ENCODE peak calls at places on chromosomes 11 and 22, in seven cellular contexts. U, Y, D, F, T, N and Q are unnamed samples.
A peak's percentile ranks its signal among the peaks of the same experiment; 100 is the strongest.

GRCh38 chr11:74989269-74989655 is 529 bp downstream of the NEU3 start:
- DNase-seq in T (no peak), U (no peak), Y (peak; percentile 29), F (no peak), D (no peak), N (no peak), Q (no peak)

GRCh38 chr11:125215951-125216350 is 51.4 kb downstream of the PKNOX2 start:
- DNase-seq in U (no peak), Y (no peak), N (no peak), F (no peak), D (peak; percentile 48), T (no peak), Q (no peak)

GRCh38 chr11:111524056-111524455 is 9.5 kb downstream of the HOATZ start:
- DNase-seq in N (no peak), U (no peak), T (no peak), Y (no peak), D (no peak), F (no peak), Q (no peak)

GRCh38 chr22:17867160-17867785 is 93.0 kb upstream of the BID start:
- DNase-seq in T (no peak), N (peak; percentile 60), U (no peak), Y (no peak), F (peak; percentile 22), D (no peak), Q (no peak)

GRCh38 chr11:45169310-45170072 is 23.1 kb downstream of the PRDM11 start:
- DNase-seq in N (no peak), D (no peak), T (no peak), F (no peak), Y (no peak), U (no peak), Q (no peak)

GRCh38 chr11:60887531-60887930 is 18.9 kb downstream of the PRPF19 start:
- DNase-seq in U (no peak), T (peak; percentile 32), D (peak; percentile 63), F (no peak), Y (peak; percentile 69), N (peak; percentile 58), Q (peak; percentile 17)

GRCh38 chr11:120925944-120926343 is 98.0 kb upstream of the TBCEL start:
- DNase-seq in T (no peak), Y (no peak), D (no peak), F (no peak), U (no peak), N (no peak), Q (no peak)

GRCh38 chr11:64691543-64691942 is 31.5 kb downstream of the NRXN2 start:
- DNase-seq in D (no peak), T (no peak), U (no peak), Y (no peak), N (no peak), F (no peak), Q (no peak)

GRCh38 chr11:1300121-1300520 is 9.3 kb downstream of the TOLLIP start:
- DNase-seq in F (no peak), D (no peak), Y (no peak), N (no peak), U (no peak), T (no peak), Q (no peak)

GRCh38 chr11:129852125-129852740 is 36.6 kb downstream of the TMEM45B start:
- DNase-seq in D (no peak), T (no peak), U (no peak), F (no peak), Y (no peak), N (no peak), Q (no peak)

GRCh38 chr22:50697667-50698506 is 25.3 kb downstream of the SHANK3 start:
- DNase-seq in N (no peak), U (no peak), F (no peak), Y (no peak), D (no peak), T (no peak), Q (no peak)

GRCh38 chr11:96337541-96338530 is 5.2 kb downstream of the MAML2 start:
- DNase-seq in N (peak; percentile 56), U (no peak), Y (peak; percentile 61), F (peak; percentile 14), T (no peak), D (peak; percentile 18), Q (no peak)

GRCh38 chr11:130849215-130849568 is 67.1 kb downstream of the SNX19 start:
- DNase-seq in U (no peak), T (no peak), D (peak; percentile 68), F (peak; percentile 21), Y (peak; percentile 88), N (no peak), Q (no peak)

GRCh38 chr11:60840711-60841430 is 1.0 kb upstream of the CCDC86 start:
- DNase-seq in Y (peak; percentile 94), D (peak; percentile 94), N (peak; percentile 51), F (no peak), T (peak; percentile 19), U (no peak), Q (no peak)

GRCh38 chr11:271316-271715 is 6.9 kb upstream of the NLRP6 start:
- DNase-seq in T (no peak), N (no peak), D (no peak), F (no peak), Y (no peak), U (peak; percentile 64), Q (no peak)

GRCh38 chr11:8610532-8611116 is 16.6 kb upstream of the STK33 start:
- DNase-seq in F (peak; percentile 80), Y (peak; percentile 40), N (no peak), T (no peak), D (no peak), U (peak; percentile 12), Q (no peak)

GRCh38 chr22:43014062-43014875 is 680 bp downstream of the PACSIN2 start:
- DNase-seq in U (no peak), T (no peak), D (peak; percentile 61), F (peak; percentile 34), N (no peak), Y (peak; percentile 35), Q (no peak)

GRCh38 chr11:91231226-91231625 is 993.4 kb upstream of the FAT3 start:
- DNase-seq in N (no peak), U (no peak), D (peak; percentile 45), Y (peak; percentile 5), T (no peak), F (no peak), Q (no peak)

GRCh38 chr11:765025-765801 is 12.1 kb downstream of the GATD1 start:
- DNase-seq in U (no peak), N (peak; percentile 52), Y (peak; percentile 59), D (peak; percentile 51), F (no peak), T (peak; percentile 64), Q (no peak)

GRCh38 chr22:19509923-19510322 is 14.3 kb downstream of the CLDN5 start:
- DNase-seq in U (no peak), F (no peak), D (peak; percentile 51), Y (no peak), N (no peak), T (no peak), Q (no peak)

GRCh38 chr11:17208257-17208999 is 642 bp upstream of the PIK3C2A start:
- DNase-seq in D (peak; percentile 57), T (peak; percentile 55), U (no peak), N (peak; percentile 56), F (peak; percentile 82), Y (peak; percentile 72), Q (peak; percentile 58)

GRCh38 chr11:126048198-126048597 is 14.5 kb downstream of the CDON start:
- DNase-seq in T (no peak), N (no peak), F (no peak), Y (no peak), D (no peak), U (no peak), Q (no peak)

GRCh38 chr11:2927851-2928604 is 1.2 kb downstream of the PHLDA2 start:
- DNase-seq in F (no peak), D (no peak), N (no peak), Y (peak; percentile 33), T (peak; percentile 32), U (no peak), Q (no peak)

GRCh38 chr11:1669546-1670218 is 27.3 kb upstream of the KRTAP5-6 start:
- DNase-seq in U (no peak), T (no peak), Y (no peak), N (no peak), D (no peak), F (peak; percentile 33), Q (no peak)

GRCh38 chr11:23957309-23957708 is 539.5 kb upstream of the LUZP2 start:
- DNase-seq in F (no peak), N (no peak), Y (no peak), T (no peak), D (no peak), U (no peak), Q (no peak)

GRCh38 chr22:32823024-32823730 is 21.7 kb downstream of the TIMP3 start:
- DNase-seq in Y (peak; percentile 64), D (no peak), F (no peak), N (no peak), U (no peak), T (no peak), Q (no peak)

GRCh38 chr11:83938148-83938547 is 652.0 kb upstream of the CCDC90B start:
- DNase-seq in N (no peak), F (no peak), T (no peak), Y (no peak), D (no peak), U (no peak), Q (no peak)

GRCh38 chr11:93704237-93704636 is 37.1 kb downstream of the TAF1D start:
- DNase-seq in T (no peak), U (no peak), F (no peak), D (no peak), Y (no peak), N (no peak), Q (no peak)

GRCh38 chr11:78698612-78699011 is 123.9 kb upstream of the NARS2 start:
- DNase-seq in T (no peak), N (no peak), U (no peak), Y (peak; percentile 19), D (peak; percentile 2), F (no peak), Q (no peak)

GRCh38 chr22:36486619-36487384 is 5.4 kb upstream of the TXN2 start:
- DNase-seq in T (no peak), U (no peak), Y (peak; percentile 60), D (peak; percentile 59), F (no peak), N (no peak), Q (no peak)

GRCh38 chr11:34585870-34586654 is 34.8 kb upstream of the EHF start:
- DNase-seq in Y (peak; percentile 81), N (peak; percentile 89), U (no peak), D (peak; percentile 73), F (peak; percentile 4), T (peak; percentile 59), Q (peak; percentile 28)

GRCh38 chr22:40107244-40107643 is 70.5 kb upstream of the TNRC6B start:
- DNase-seq in F (no peak), U (no peak), T (no peak), D (no peak), Y (peak; percentile 5), N (no peak), Q (no peak)

GRCh38 chr11:47143322-47143721 is 33.4 kb downstream of the ARFGAP2 start:
- DNase-seq in N (no peak), T (peak; percentile 53), Y (peak; percentile 69), U (no peak), F (no peak), D (peak; percentile 91), Q (no peak)

GRCh38 chr11:10818594-10818993 is 9.9 kb upstream of the EIF4G2 start:
- DNase-seq in F (no peak), D (peak; percentile 65), T (peak; percentile 40), N (no peak), Y (no peak), U (no peak), Q (no peak)

GRCh38 chr11:73236879-73237278 is 18.8 kb downstream of the P2RY2 start:
- DNase-seq in U (no peak), N (peak; percentile 15), F (no peak), D (peak; percentile 60), Y (peak; percentile 39), T (peak; percentile 56), Q (peak; percentile 73)

GRCh38 chr11:78101073-78101472 is 21.4 kb upstream of the NDUFC2 start:
- DNase-seq in N (no peak), U (no peak), D (peak; percentile 19), F (no peak), T (no peak), Y (no peak), Q (no peak)